ENCODE peak calls at places on chromosomes 16 and 17, in six cellular contexts. One of them, this sample, is unnamed. For H3K27me3, the result is how much of the 10 kb centered on the place peaks cover.

GRCh38 chr17:8470447-8471047 is 34.9 kb downstream of the NDEL1 start:
- DNase-seq in HL-60: no peak
- DNase-seq in psoas muscle: peak
- DNase-seq in A673: peak
- DNase-seq in right cardiac atrium: peak
- DNase-seq in ovary: peak
- DNase-seq in this sample: peak

GRCh38 chr17:60134396-60135159 is 15.2 kb upstream of the CA4 start:
- DNase-seq in HL-60: no peak
- DNase-seq in psoas muscle: no peak
- DNase-seq in A673: no peak
- DNase-seq in right cardiac atrium: peak
- DNase-seq in ovary: no peak
- DNase-seq in this sample: no peak

GRCh38 chr16:15518412-15519351 is 84.3 kb downstream of the BMERB1 start:
- DNase-seq in HL-60: no peak
- DNase-seq in psoas muscle: peak
- DNase-seq in A673: peak
- DNase-seq in right cardiac atrium: peak
- DNase-seq in ovary: peak
- DNase-seq in this sample: no peak

GRCh38 chr16:49604602-49605001 is 231.0 kb downstream of the C16orf78 start:
- DNase-seq in HL-60: no peak
- DNase-seq in psoas muscle: no peak
- DNase-seq in A673: no peak
- DNase-seq in right cardiac atrium: no peak
- DNase-seq in ovary: no peak
- DNase-seq in this sample: no peak

GRCh38 chr17:10166181-10166935 is 32.0 kb downstream of the GAS7 start:
- DNase-seq in HL-60: no peak
- DNase-seq in psoas muscle: no peak
- DNase-seq in A673: no peak
- DNase-seq in right cardiac atrium: no peak
- DNase-seq in ovary: no peak
- DNase-seq in this sample: no peak

GRCh38 chr16:5321925-5322324 is 224.3 kb upstream of the EEF2KMT start:
- DNase-seq in HL-60: no peak
- DNase-seq in psoas muscle: no peak
- DNase-seq in A673: no peak
- DNase-seq in right cardiac atrium: no peak
- DNase-seq in ovary: no peak
- DNase-seq in this sample: no peak

GRCh38 chr16:15948532-15949209 is 745 bp upstream of the ABCC1 start:
- DNase-seq in HL-60: no peak
- DNase-seq in psoas muscle: no peak
- DNase-seq in A673: no peak
- DNase-seq in right cardiac atrium: no peak
- DNase-seq in ovary: no peak
- DNase-seq in this sample: no peak

GRCh38 chr16:24537474-24538337 is 1.7 kb upstream of the RBBP6 start:
- DNase-seq in HL-60: no peak
- DNase-seq in psoas muscle: no peak
- DNase-seq in A673: peak
- DNase-seq in right cardiac atrium: no peak
- DNase-seq in ovary: no peak
- DNase-seq in this sample: no peak

GRCh38 chr17:39196191-39196819 is 1.2 kb downstream of the CACNB1 start:
- DNase-seq in HL-60: no peak
- DNase-seq in psoas muscle: peak
- DNase-seq in A673: no peak
- DNase-seq in right cardiac atrium: no peak
- DNase-seq in ovary: no peak
- DNase-seq in this sample: no peak

GRCh38 chr17:82274134-82275020 is 877 bp upstream of the CSNK1D start:
- DNase-seq in HL-60: no peak
- DNase-seq in psoas muscle: no peak
- DNase-seq in A673: no peak
- DNase-seq in right cardiac atrium: no peak
- DNase-seq in ovary: no peak
- DNase-seq in this sample: peak

GRCh38 chr17:60247836-60248461 is 98.2 kb downstream of the CA4 start:
- DNase-seq in HL-60: no peak
- DNase-seq in psoas muscle: no peak
- DNase-seq in A673: no peak
- DNase-seq in right cardiac atrium: no peak
- DNase-seq in ovary: no peak
- DNase-seq in this sample: no peak

GRCh38 chr16:66399031-66399430 is 28.1 kb upstream of the BEAN1 start:
- DNase-seq in HL-60: no peak
- DNase-seq in psoas muscle: no peak
- DNase-seq in A673: no peak
- DNase-seq in right cardiac atrium: no peak
- DNase-seq in ovary: no peak
- DNase-seq in this sample: no peak

GRCh38 chr17:67696853-67697505 is 20.8 kb upstream of the NOL11 start:
- DNase-seq in HL-60: no peak
- DNase-seq in psoas muscle: no peak
- DNase-seq in A673: no peak
- DNase-seq in right cardiac atrium: no peak
- DNase-seq in ovary: no peak
- DNase-seq in this sample: no peak

GRCh38 chr16:85008267-85008666 is 3.1 kb downstream of the ZDHHC7 start:
- DNase-seq in HL-60: no peak
- DNase-seq in psoas muscle: no peak
- DNase-seq in A673: no peak
- DNase-seq in right cardiac atrium: no peak
- DNase-seq in ovary: no peak
- DNase-seq in this sample: no peak

GRCh38 chr17:4998027-4998665 is 396 bp downstream of the KIF1C start:
- DNase-seq in HL-60: no peak
- DNase-seq in psoas muscle: peak
- DNase-seq in A673: no peak
- DNase-seq in right cardiac atrium: peak
- DNase-seq in ovary: peak
- DNase-seq in this sample: peak

GRCh38 chr17:44865921-44866320 is 18.2 kb downstream of the HIGD1B start:
- DNase-seq in HL-60: no peak
- DNase-seq in psoas muscle: no peak
- DNase-seq in A673: no peak
- DNase-seq in right cardiac atrium: no peak
- DNase-seq in ovary: no peak
- DNase-seq in this sample: no peak

GRCh38 chr16:14202697-14203096 is 131.6 kb downstream of the MRTFB start:
- DNase-seq in HL-60: no peak
- DNase-seq in psoas muscle: no peak
- DNase-seq in A673: no peak
- DNase-seq in right cardiac atrium: no peak
- DNase-seq in ovary: no peak
- DNase-seq in this sample: peak

GRCh38 chr16:50011707-50012106 is 13.3 kb upstream of the CNEP1R1 start:
- DNase-seq in HL-60: peak
- DNase-seq in psoas muscle: no peak
- DNase-seq in A673: peak
- DNase-seq in right cardiac atrium: no peak
- DNase-seq in ovary: no peak
- DNase-seq in this sample: no peak

GRCh38 chr16:20844054-20844453 is 37.7 kb downstream of the REXO5 start:
- DNase-seq in HL-60: no peak
- DNase-seq in psoas muscle: no peak
- DNase-seq in A673: no peak
- DNase-seq in right cardiac atrium: no peak
- DNase-seq in ovary: no peak
- DNase-seq in this sample: no peak

GRCh38 chr17:1231456-1231855 is 38.8 kb upstream of the BHLHA9 start:
- DNase-seq in HL-60: peak
- DNase-seq in psoas muscle: no peak
- DNase-seq in A673: no peak
- DNase-seq in right cardiac atrium: peak
- DNase-seq in ovary: no peak
- DNase-seq in this sample: no peak

GRCh38 chr16:55655709-55656694 is at the start of gene SLC6A2:
- DNase-seq in HL-60: no peak
- DNase-seq in psoas muscle: peak
- DNase-seq in A673: peak
- DNase-seq in right cardiac atrium: no peak
- DNase-seq in ovary: no peak
- DNase-seq in this sample: peak

GRCh38 chr16:56354746-56355145 is 70.6 kb downstream of the AMFR start:
- DNase-seq in HL-60: no peak
- DNase-seq in psoas muscle: peak
- DNase-seq in A673: no peak
- DNase-seq in right cardiac atrium: no peak
- DNase-seq in ovary: peak
- DNase-seq in this sample: peak

GRCh38 chr17:4721203-4722135 is 9.8 kb upstream of the MED11 start:
- DNase-seq in HL-60: peak
- DNase-seq in psoas muscle: no peak
- DNase-seq in A673: no peak
- DNase-seq in right cardiac atrium: no peak
- DNase-seq in ovary: no peak
- DNase-seq in this sample: no peak

GRCh38 chr16:26335236-26335809 is 643.6 kb downstream of the HS3ST4 start:
- DNase-seq in HL-60: no peak
- DNase-seq in psoas muscle: no peak
- DNase-seq in A673: no peak
- DNase-seq in right cardiac atrium: no peak
- DNase-seq in ovary: no peak
- DNase-seq in this sample: no peak

GRCh38 chr17:75131278-75132017 is at the start of gene NT5C:
- DNase-seq in HL-60: peak
- DNase-seq in psoas muscle: peak
- DNase-seq in A673: peak
- DNase-seq in right cardiac atrium: peak
- DNase-seq in ovary: peak
- DNase-seq in this sample: peak

GRCh38 chr16:50185005-50185505 is 31.9 kb downstream of the TENT4B start:
- DNase-seq in HL-60: no peak
- DNase-seq in psoas muscle: no peak
- DNase-seq in A673: no peak
- DNase-seq in right cardiac atrium: no peak
- DNase-seq in ovary: no peak
- DNase-seq in this sample: no peak

GRCh38 chr16:69830534-69831211 is 68.5 kb downstream of the WWP2 start:
- DNase-seq in HL-60: no peak
- DNase-seq in psoas muscle: no peak
- DNase-seq in A673: no peak
- DNase-seq in right cardiac atrium: no peak
- DNase-seq in ovary: no peak
- DNase-seq in this sample: no peak

GRCh38 chr17:39022961-39023360 is 55.8 kb upstream of the FBXO47 start:
- DNase-seq in HL-60: no peak
- DNase-seq in psoas muscle: no peak
- DNase-seq in A673: no peak
- DNase-seq in right cardiac atrium: no peak
- DNase-seq in ovary: no peak
- DNase-seq in this sample: no peak

GRCh38 chr17:81065500-81065899 is 30.5 kb downstream of the BAIAP2 start:
- DNase-seq in HL-60: no peak
- DNase-seq in psoas muscle: no peak
- DNase-seq in A673: no peak
- DNase-seq in right cardiac atrium: no peak
- DNase-seq in ovary: no peak
- DNase-seq in this sample: no peak
- H3K4me3 ChIP-seq in HL-60: no peak
- H3K4me3 ChIP-seq in psoas muscle: no peak
- H3K4me3 ChIP-seq in A673: no peak
- H3K4me3 ChIP-seq in right cardiac atrium: no peak
- H3K4me3 ChIP-seq in ovary: no peak
- H3K4me3 ChIP-seq in this sample: no peak

GRCh38 chr16:11089504-11090124 is 145.2 kb downstream of the CLEC16A start:
- DNase-seq in HL-60: no peak
- DNase-seq in psoas muscle: no peak
- DNase-seq in A673: no peak
- DNase-seq in right cardiac atrium: no peak
- DNase-seq in ovary: peak
- DNase-seq in this sample: no peak

GRCh38 chr16:11085025-11085485 is 140.7 kb downstream of the CLEC16A start:
- DNase-seq in HL-60: no peak
- DNase-seq in psoas muscle: no peak
- DNase-seq in A673: no peak
- DNase-seq in right cardiac atrium: no peak
- DNase-seq in ovary: no peak
- DNase-seq in this sample: no peak

GRCh38 chr16:11090947-11091785 is 146.8 kb downstream of the CLEC16A start:
- DNase-seq in HL-60: no peak
- DNase-seq in psoas muscle: no peak
- DNase-seq in A673: no peak
- DNase-seq in right cardiac atrium: no peak
- DNase-seq in ovary: no peak
- DNase-seq in this sample: no peak

GRCh38 chr16:11087691-11088431 is 143.5 kb downstream of the CLEC16A start:
- DNase-seq in HL-60: no peak
- DNase-seq in psoas muscle: no peak
- DNase-seq in A673: no peak
- DNase-seq in right cardiac atrium: no peak
- DNase-seq in ovary: no peak
- DNase-seq in this sample: peak

DNA sequence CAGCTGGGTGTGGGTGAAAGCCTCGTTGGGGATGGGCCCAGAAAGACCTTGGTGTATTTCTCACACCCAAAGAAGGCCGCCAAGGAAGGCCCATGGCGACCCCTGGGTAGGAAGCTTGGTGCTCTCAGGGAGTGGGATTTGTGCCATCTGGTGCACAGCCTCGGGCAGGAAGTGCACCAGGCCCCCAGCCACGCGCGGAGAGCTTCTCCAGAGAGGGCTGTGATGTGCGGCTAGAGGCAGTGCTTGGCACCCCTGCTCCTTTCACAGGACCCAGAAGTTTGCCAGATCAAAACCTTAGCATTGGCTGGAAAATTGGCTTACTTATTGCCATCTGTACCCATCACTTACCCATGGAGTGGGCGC is 144.0 kb downstream of the CLEC16A start:
- DNase-seq in HL-60: no peak
- DNase-seq in psoas muscle: no peak
- DNase-seq in A673: no peak
- DNase-seq in right cardiac atrium: no peak
- DNase-seq in ovary: no peak
- DNase-seq in this sample: no peak
- H3K27me3 ChIP-seq in HL-60: under half
- H3K27me3 ChIP-seq in psoas muscle: under half
- H3K27me3 ChIP-seq in A673: under half
- H3K27me3 ChIP-seq in right cardiac atrium: under half
- H3K27me3 ChIP-seq in ovary: under half
- H3K27me3 ChIP-seq in this sample: under half

GRCh38 chr16:80198265-80198994 is 342.4 kb upstream of the DYNLRB2 start:
- DNase-seq in HL-60: no peak
- DNase-seq in psoas muscle: no peak
- DNase-seq in A673: no peak
- DNase-seq in right cardiac atrium: no peak
- DNase-seq in ovary: no peak
- DNase-seq in this sample: no peak
- H3K4me3 ChIP-seq in HL-60: no peak
- H3K4me3 ChIP-seq in psoas muscle: no peak
- H3K4me3 ChIP-seq in A673: no peak
- H3K4me3 ChIP-seq in right cardiac atrium: no peak
- H3K4me3 ChIP-seq in ovary: no peak
- H3K4me3 ChIP-seq in this sample: no peak

DNA sequence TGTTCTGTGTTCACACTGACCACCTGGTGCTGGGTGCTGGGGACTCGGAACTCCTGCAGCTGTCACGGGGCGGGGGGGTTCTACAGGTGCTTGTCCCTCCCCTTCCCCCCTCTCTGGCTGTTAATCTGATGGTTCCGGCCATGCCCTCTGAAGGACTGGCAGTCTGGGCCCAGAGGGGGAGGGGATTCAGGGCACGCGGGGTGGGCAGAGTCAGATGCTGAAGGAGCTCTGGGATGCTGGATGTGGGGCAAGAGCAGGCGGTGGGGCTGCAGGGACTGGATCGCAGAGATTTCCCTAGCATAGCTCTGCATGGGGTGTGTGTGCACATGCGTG is 5.4 kb upstream of the TBX21 start:
- DNase-seq in HL-60: no peak
- DNase-seq in psoas muscle: no peak
- DNase-seq in A673: no peak
- DNase-seq in right cardiac atrium: no peak
- DNase-seq in ovary: no peak
- DNase-seq in this sample: no peak
- H3K27me3 ChIP-seq in HL-60: under half
- H3K27me3 ChIP-seq in psoas muscle: under half
- H3K27me3 ChIP-seq in A673: under half
- H3K27me3 ChIP-seq in right cardiac atrium: under half
- H3K27me3 ChIP-seq in ovary: under half
- H3K27me3 ChIP-seq in this sample: under half